ENCODE peak calls at places on chromosomes 1 and 21, in five cellular contexts. G, I, R, A and F are unnamed samples.
A peak's percentile ranks its signal among the peaks of the same experiment; 100 is the strongest.

GRCh38 chr1:6098303-6099215 is 52.9 kb downstream of the KCNAB2 start:
- DNase-seq in R (no peak), I (peak; percentile 55), A (peak; percentile 60), G (no peak), F (peak; percentile 15)

GRCh38 chr1:86872086-86872485 is 41.8 kb downstream of the SELENOF start:
- DNase-seq in A (no peak), G (no peak), I (peak; percentile 52), R (no peak), F (no peak)

GRCh38 chr1:182574156-182574555 is 14.9 kb downstream of the RNASEL start:
- DNase-seq in G (no peak), R (no peak), A (no peak), I (no peak), F (no peak)

GRCh38 chr1:54421101-54421504 is 14.9 kb upstream of the SSBP3 start:
- DNase-seq in R (no peak), A (no peak), G (no peak), I (peak; percentile 46), F (no peak)

GRCh38 chr1:23449306-23449705 is 24.8 kb upstream of the TCEA3 start:
- DNase-seq in R (no peak), I (no peak), G (no peak), A (no peak), F (no peak)

GRCh38 chr21:43343095-43343991 is 83.6 kb downstream of the SIK1 start:
- DNase-seq in I (no peak), G (no peak), A (no peak), R (no peak), F (no peak)

GRCh38 chr1:155175927-155176371 is 2.3 kb downstream of the TRIM46 start:
- DNase-seq in I (no peak), G (no peak), R (peak; percentile 46), A (no peak), F (no peak)

GRCh38 chr1:184790642-184791041 is 36.0 kb upstream of the EDEM3 start:
- DNase-seq in R (no peak), G (no peak), I (no peak), A (no peak), F (no peak)

GRCh38 chr1:107794571-107794970 is 170.4 kb downstream of the VAV3 start:
- DNase-seq in G (no peak), R (no peak), A (no peak), I (no peak), F (no peak)

GRCh38 chr21:45590726-45591618 is 48.7 kb upstream of the SLC19A1 start:
- DNase-seq in R (no peak), A (no peak), G (peak; percentile 50), I (peak; percentile 9), F (no peak)

GRCh38 chr1:209107535-209107934 is 476.0 kb upstream of the CAMK1G start:
- DNase-seq in A (no peak), R (no peak), G (no peak), I (no peak), F (no peak)

GRCh38 chr1:10867914-10868598 is 71.6 kb upstream of the CASZ1 start:
- DNase-seq in R (no peak), I (no peak), G (no peak), A (no peak), F (no peak)

GRCh38 chr1:5994713-5995621 is 2.7 kb upstream of the NPHP4 start:
- DNase-seq in R (no peak), A (no peak), I (no peak), G (peak; percentile 53), F (no peak)

GRCh38 chr1:172670791-172671190 is 11.9 kb downstream of the FASLG start:
- DNase-seq in I (no peak), G (no peak), A (no peak), R (no peak), F (no peak)

GRCh38 chr1:43358121-43358745 is 548 bp upstream of the CDC20 start:
- DNase-seq in A (no peak), G (no peak), R (no peak), I (no peak), F (no peak)

GRCh38 chr1:233406339-233406960 is 78.9 kb downstream of the MAP3K21 start:
- DNase-seq in A (no peak), G (no peak), I (no peak), R (no peak), F (no peak)

GRCh38 chr1:154198756-154199562 is 7.1 kb upstream of the TPM3 start:
- DNase-seq in G (peak; percentile 26), A (no peak), R (peak; percentile 80), I (peak; percentile 59), F (peak; percentile 46)

GRCh38 chr1:116232989-116233514 is 121.9 kb downstream of the MAB21L3 start:
- DNase-seq in A (no peak), G (no peak), R (no peak), I (no peak), F (no peak)

GRCh38 chr1:32948082-32948722 is 16.4 kb downstream of the RNF19B start:
- DNase-seq in A (no peak), G (no peak), I (no peak), R (no peak), F (no peak)